ENCODE peak calls at places on chromosomes 12 and 14, in nine cellular contexts. B is PC-3, N is fibroblast of lung, Z is ovary, E is Peyer's patch, P is heart right ventricle, W is left ventricle myocardium inferior, X is IMR-90, A is right cardiac atrium. J is an unnamed sample. For H3K9me3, the result is how much of the 10 kb centered on the place peaks cover.

GRCh38 chr12:120922279-120922678 is 18.1 kb upstream of the SPPL3 start:
- DNase-seq in X (no peak), A (no peak), P (no peak), W (no peak), N (no peak), B (no peak), E (no peak), Z (no peak), J (no peak)

GRCh38 chr14:55115861-55116245 is 13.2 kb upstream of the LGALS3 start:
- DNase-seq in E (no peak), P (no peak), X (no peak), B (no peak), Z (no peak), A (no peak), W (no peak), N (no peak), J (no peak)

GRCh38 chr14:92409069-92409468 is 86.1 kb downstream of the SLC24A4 start:
- DNase-seq in B (peak), X (no peak), N (no peak), W (peak), A (peak), Z (no peak), P (no peak), E (no peak), J (no peak)

GRCh38 chr12:104177663-104178501 is 37.7 kb upstream of the TXNRD1 start:
- DNase-seq in B (peak), P (peak), E (peak), Z (peak), X (peak), W (peak), N (peak), A (peak), J (no peak)

GRCh38 chr12:26130728-26131127 is 5.9 kb upstream of the BHLHE41 start:
- DNase-seq in B (no peak), P (no peak), E (no peak), A (no peak), X (no peak), W (no peak), Z (no peak), N (no peak), J (no peak)

GRCh38 chr14:71751264-71751663 is 181.0 kb upstream of the RGS6 start:
- DNase-seq in Z (no peak), A (no peak), N (peak), W (no peak), X (peak), E (no peak), P (no peak), B (no peak), J (no peak)

GRCh38 chr14:70555890-70556289 is 21.1 kb upstream of the ADAM20 start:
- DNase-seq in P (peak), E (no peak), W (peak), A (peak), Z (no peak), N (peak), B (no peak), X (peak), J (no peak)

GRCh38 chr14:44165286-44165685 is 341.8 kb downstream of the FSCB start:
- DNase-seq in Z (no peak), N (no peak), E (no peak), P (no peak), A (no peak), B (no peak), X (no peak), W (no peak), J (no peak)

GRCh38 chr12:42958271-42958674 is 368.7 kb upstream of the PRICKLE1 start:
- DNase-seq in A (peak), Z (no peak), E (no peak), X (peak), N (peak), P (no peak), W (no peak), B (peak), J (no peak)

GRCh38 chr14:89185919-89186849 is 230.8 kb downstream of the FOXN3 start:
- DNase-seq in E (peak), X (peak), Z (no peak), W (no peak), N (peak), A (no peak), B (peak), P (no peak), J (no peak)

DNA sequence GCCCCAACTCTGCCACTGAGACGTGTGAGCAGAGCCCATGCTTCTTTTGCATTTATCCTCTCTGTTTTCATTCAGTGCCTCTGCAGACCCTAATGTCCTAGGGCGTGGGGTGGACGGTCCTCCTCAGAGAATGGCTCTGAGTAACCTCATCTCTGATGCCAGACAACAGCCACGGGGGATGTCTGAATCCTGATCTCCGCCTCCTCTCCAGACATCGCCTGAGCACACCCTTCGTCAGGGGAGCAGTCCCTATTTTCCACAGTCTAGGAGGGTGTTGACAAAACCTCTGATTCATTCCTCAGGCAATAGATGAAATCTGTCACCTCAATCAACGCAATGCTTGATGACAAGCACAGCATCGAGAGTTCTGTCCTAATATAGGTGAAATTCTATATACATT is 109.2 kb upstream of the DYRK2 start:
- DNase-seq in P (no peak), B (no peak), Z (no peak), X (no peak), W (no peak), E (no peak), N (no peak), A (peak), J (no peak)
- H3K9me3 ChIP-seq in P (under half), B (under half), Z (under half), X (under half), W (under half), E (under half), N (under half), A (under half), J (under half)

GRCh38 chr14:38838979-38839323 is 264.1 kb downstream of the SEC23A start:
- DNase-seq in W (no peak), B (no peak), Z (no peak), A (no peak), P (no peak), X (no peak), N (no peak), E (no peak), J (no peak)
- H3K27ac ChIP-seq in W (no peak), B (no peak), Z (no peak), A (no peak), P (no peak), X (no peak), N (no peak), E (no peak), J (no peak)

DNA sequence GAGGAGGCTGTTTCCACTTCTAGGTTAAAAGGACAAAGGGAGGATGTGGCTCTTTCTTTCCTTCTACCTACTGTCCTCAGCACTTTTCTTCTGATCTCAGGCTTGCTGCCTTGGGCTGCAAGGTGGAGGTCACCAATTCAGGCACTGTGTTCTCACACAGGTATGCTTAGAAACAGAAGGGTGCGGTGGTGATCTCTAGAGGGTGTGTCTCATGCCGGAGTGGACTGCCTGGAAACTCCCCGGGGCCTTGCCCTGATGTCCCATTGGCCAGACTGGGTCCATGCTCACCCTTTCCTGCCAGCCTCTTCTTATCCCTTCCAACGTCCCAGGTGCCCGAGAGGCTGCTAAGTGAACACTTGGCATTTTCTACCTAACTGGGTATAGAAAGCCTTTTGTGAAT is 1197.6 kb downstream of the AACS start:
- DNase-seq in N (no peak), X (no peak), Z (no peak), E (no peak), P (no peak), W (no peak), B (no peak), A (no peak), J (no peak)
- H3K9me3 ChIP-seq in N (under half), X (under half), Z (under half), E (under half), P (under half), W (under half), B (under half), A (under half), J (under half)

DNA sequence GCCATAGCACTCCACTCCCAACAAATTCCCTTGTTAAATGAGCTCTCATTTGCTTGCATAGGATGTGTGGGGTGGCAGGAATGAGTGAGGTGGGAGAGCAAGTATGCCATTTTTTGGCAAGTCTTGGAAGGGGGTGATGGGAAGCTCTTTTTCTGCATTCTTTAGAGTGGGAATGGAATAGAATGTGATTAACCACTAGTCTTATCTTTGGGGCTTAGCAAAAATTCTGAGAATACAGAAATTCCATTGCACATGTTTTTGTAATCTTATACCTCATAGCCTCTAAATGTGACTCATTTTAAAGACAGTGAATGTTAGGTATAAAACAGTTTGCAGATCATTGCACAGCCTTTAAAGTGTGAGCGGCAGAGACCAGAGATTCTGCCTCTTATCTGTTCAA is 28.4 kb upstream of the NEDD1 start:
- DNase-seq in A (no peak), P (no peak), B (peak), N (peak), Z (no peak), X (peak), E (no peak), W (no peak), J (no peak)
- H3K27ac ChIP-seq in A (no peak), P (no peak), B (no peak), N (no peak), Z (no peak), X (peak), E (no peak), W (no peak), J (no peak)